ENCODE peak calls at places on chromosomes 2 and 18, in six cellular contexts. One of them, this sample, is unnamed.

GRCh38 chr2:203534486-203535077 is 519 bp downstream of the RAPH1 start:
- DNase-seq in sigmoid colon: peak; percentile 72
- DNase-seq in Peyer's patch: no peak
- DNase-seq in transverse colon: peak; percentile 47
- DNase-seq in GM12878: no peak
- DNase-seq in adrenal gland: peak; percentile 32
- DNase-seq in this sample: peak; percentile 50

GRCh38 chr2:98806266-98806697 is 75.3 kb upstream of the MGAT4A start:
- DNase-seq in sigmoid colon: peak; percentile 93
- DNase-seq in Peyer's patch: no peak
- DNase-seq in transverse colon: peak; percentile 56
- DNase-seq in GM12878: no peak
- DNase-seq in adrenal gland: peak; percentile 41
- DNase-seq in this sample: peak; percentile 89

GRCh38 chr18:7642491-7642890 is 75.4 kb downstream of the PTPRM start:
- DNase-seq in sigmoid colon: no peak
- DNase-seq in Peyer's patch: no peak
- DNase-seq in transverse colon: no peak
- DNase-seq in GM12878: no peak
- DNase-seq in adrenal gland: no peak
- DNase-seq in this sample: no peak

GRCh38 chr2:170381678-170382077 is 203.7 kb downstream of the MYO3B start:
- DNase-seq in sigmoid colon: no peak
- DNase-seq in Peyer's patch: no peak
- DNase-seq in transverse colon: no peak
- DNase-seq in GM12878: no peak
- DNase-seq in adrenal gland: no peak
- DNase-seq in this sample: no peak

GRCh38 chr2:129623783-129624182 is 355.7 kb upstream of the RAB6C start:
- DNase-seq in sigmoid colon: no peak
- DNase-seq in Peyer's patch: no peak
- DNase-seq in transverse colon: no peak
- DNase-seq in GM12878: no peak
- DNase-seq in adrenal gland: no peak
- DNase-seq in this sample: no peak

GRCh38 chr2:118850171-118850900 is 2.9 kb upstream of the EN1 start:
- DNase-seq in sigmoid colon: no peak
- DNase-seq in Peyer's patch: no peak
- DNase-seq in transverse colon: no peak
- DNase-seq in GM12878: no peak
- DNase-seq in adrenal gland: no peak
- DNase-seq in this sample: no peak

GRCh38 chr2:106886916-106887758 is 1.2 kb upstream of the ST6GAL2 start:
- DNase-seq in sigmoid colon: no peak
- DNase-seq in Peyer's patch: no peak
- DNase-seq in transverse colon: peak; percentile 32
- DNase-seq in GM12878: no peak
- DNase-seq in adrenal gland: no peak
- DNase-seq in this sample: peak; percentile 19

GRCh38 chr2:177929662-177930522 is 142.7 kb downstream of the PDE11A start:
- DNase-seq in sigmoid colon: no peak
- DNase-seq in Peyer's patch: no peak
- DNase-seq in transverse colon: no peak
- DNase-seq in GM12878: no peak
- DNase-seq in adrenal gland: no peak
- DNase-seq in this sample: no peak

GRCh38 chr2:191923652-191923997 is 76.7 kb upstream of the CAVIN2 start:
- DNase-seq in sigmoid colon: no peak
- DNase-seq in Peyer's patch: no peak
- DNase-seq in transverse colon: no peak
- DNase-seq in GM12878: no peak
- DNase-seq in adrenal gland: no peak
- DNase-seq in this sample: no peak

GRCh38 chr2:200567932-200568331 is 17.9 kb upstream of the AOX1 start:
- DNase-seq in sigmoid colon: no peak
- DNase-seq in Peyer's patch: no peak
- DNase-seq in transverse colon: no peak
- DNase-seq in GM12878: no peak
- DNase-seq in adrenal gland: no peak
- DNase-seq in this sample: no peak

GRCh38 chr2:70328921-70329561 is 27.2 kb upstream of the FAM136A start:
- DNase-seq in sigmoid colon: no peak
- DNase-seq in Peyer's patch: peak; percentile 87
- DNase-seq in transverse colon: peak; percentile 87
- DNase-seq in GM12878: no peak
- DNase-seq in adrenal gland: peak; percentile 72
- DNase-seq in this sample: no peak

GRCh38 chr2:233329489-233330135 is 22.0 kb downstream of the SAG start:
- DNase-seq in sigmoid colon: no peak
- DNase-seq in Peyer's patch: no peak
- DNase-seq in transverse colon: no peak
- DNase-seq in GM12878: no peak
- DNase-seq in adrenal gland: no peak
- DNase-seq in this sample: no peak

GRCh38 chr2:120780402-120780801 is 44.7 kb downstream of the GLI2 start:
- DNase-seq in sigmoid colon: no peak
- DNase-seq in Peyer's patch: no peak
- DNase-seq in transverse colon: no peak
- DNase-seq in GM12878: no peak
- DNase-seq in adrenal gland: no peak
- DNase-seq in this sample: no peak

GRCh38 chr2:213763963-213764362 is 479.7 kb downstream of the SPAG16 start:
- DNase-seq in sigmoid colon: no peak
- DNase-seq in Peyer's patch: no peak
- DNase-seq in transverse colon: no peak
- DNase-seq in GM12878: no peak
- DNase-seq in adrenal gland: no peak
- DNase-seq in this sample: no peak

GRCh38 chr18:21735452-21736015 is 5.1 kb upstream of the MIB1 start:
- DNase-seq in sigmoid colon: no peak
- DNase-seq in Peyer's patch: peak; percentile 78
- DNase-seq in transverse colon: peak; percentile 85
- DNase-seq in GM12878: no peak
- DNase-seq in adrenal gland: peak; percentile 28
- DNase-seq in this sample: peak; percentile 30

GRCh38 chr2:75071766-75072165 is 113.3 kb downstream of the POLE4 start:
- DNase-seq in sigmoid colon: no peak
- DNase-seq in Peyer's patch: no peak
- DNase-seq in transverse colon: no peak
- DNase-seq in GM12878: no peak
- DNase-seq in adrenal gland: no peak
- DNase-seq in this sample: no peak

GRCh38 chr18:37584952-37585695 is 19.5 kb upstream of the CELF4 start:
- DNase-seq in sigmoid colon: no peak
- DNase-seq in Peyer's patch: no peak
- DNase-seq in transverse colon: no peak
- DNase-seq in GM12878: no peak
- DNase-seq in adrenal gland: no peak
- DNase-seq in this sample: no peak

GRCh38 chr18:7325126-7325430 is 94.2 kb downstream of the LRRC30 start:
- DNase-seq in sigmoid colon: no peak
- DNase-seq in Peyer's patch: no peak
- DNase-seq in transverse colon: no peak
- DNase-seq in GM12878: no peak
- DNase-seq in adrenal gland: no peak
- DNase-seq in this sample: no peak

GRCh38 chr2:229562472-229563127 is 151.8 kb downstream of the DNER start:
- DNase-seq in sigmoid colon: no peak
- DNase-seq in Peyer's patch: no peak
- DNase-seq in transverse colon: no peak
- DNase-seq in GM12878: no peak
- DNase-seq in adrenal gland: no peak
- DNase-seq in this sample: no peak

GRCh38 chr2:84302513-84303412 is 156.3 kb downstream of the SUCLG1 start:
- DNase-seq in sigmoid colon: no peak
- DNase-seq in Peyer's patch: no peak
- DNase-seq in transverse colon: peak; percentile 58
- DNase-seq in GM12878: peak; percentile 16
- DNase-seq in adrenal gland: peak; percentile 39
- DNase-seq in this sample: peak; percentile 8

GRCh38 chr2:100230754-100231153 is 88.4 kb upstream of the AFF3 start:
- DNase-seq in sigmoid colon: no peak
- DNase-seq in Peyer's patch: no peak
- DNase-seq in transverse colon: no peak
- DNase-seq in GM12878: no peak
- DNase-seq in adrenal gland: no peak
- DNase-seq in this sample: no peak

GRCh38 chr18:47321815-47322214 is 70.4 kb upstream of the SKOR2 start:
- DNase-seq in sigmoid colon: no peak
- DNase-seq in Peyer's patch: no peak
- DNase-seq in transverse colon: no peak
- DNase-seq in GM12878: no peak
- DNase-seq in adrenal gland: no peak
- DNase-seq in this sample: no peak

GRCh38 chr18:47317824-47318508 is 66.5 kb upstream of the SKOR2 start:
- DNase-seq in sigmoid colon: no peak
- DNase-seq in Peyer's patch: no peak
- DNase-seq in transverse colon: no peak
- DNase-seq in GM12878: no peak
- DNase-seq in adrenal gland: no peak
- DNase-seq in this sample: no peak

DNA sequence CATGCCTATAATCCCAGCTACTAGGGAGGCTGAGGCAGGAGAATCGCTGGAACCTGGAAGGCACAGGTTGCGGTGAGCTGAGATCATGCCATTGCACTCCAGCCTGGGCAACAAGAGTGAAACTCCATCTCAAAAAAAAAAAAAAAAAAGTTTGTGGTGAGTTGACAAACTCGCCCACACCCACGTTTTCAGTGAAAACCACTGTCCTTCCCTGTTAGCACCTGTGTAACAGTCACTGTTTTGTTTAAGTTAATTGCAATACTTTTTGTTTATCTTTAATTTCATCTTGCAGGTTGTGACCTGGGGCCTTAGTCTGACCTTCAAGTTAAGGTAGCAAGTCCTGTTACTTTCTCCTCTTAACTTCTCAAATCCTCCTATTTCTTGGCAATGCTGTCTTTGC is 65.5 kb upstream of the SKOR2 start:
- DNase-seq in sigmoid colon: no peak
- DNase-seq in Peyer's patch: no peak
- DNase-seq in transverse colon: no peak
- DNase-seq in GM12878: no peak
- DNase-seq in adrenal gland: no peak
- DNase-seq in this sample: no peak
- H3K27me3 ChIP-seq in sigmoid colon: no peaks in the 10 kb centered on the region
- H3K27me3 ChIP-seq in Peyer's patch: no peaks in the 10 kb centered on the region
- H3K27me3 ChIP-seq in transverse colon: no peaks in the 10 kb centered on the region
- H3K27me3 ChIP-seq in GM12878: no peaks in the 10 kb centered on the region
- H3K27me3 ChIP-seq in adrenal gland: no peaks in the 10 kb centered on the region
- H3K27me3 ChIP-seq in this sample: no peaks in the 10 kb centered on the region

DNA sequence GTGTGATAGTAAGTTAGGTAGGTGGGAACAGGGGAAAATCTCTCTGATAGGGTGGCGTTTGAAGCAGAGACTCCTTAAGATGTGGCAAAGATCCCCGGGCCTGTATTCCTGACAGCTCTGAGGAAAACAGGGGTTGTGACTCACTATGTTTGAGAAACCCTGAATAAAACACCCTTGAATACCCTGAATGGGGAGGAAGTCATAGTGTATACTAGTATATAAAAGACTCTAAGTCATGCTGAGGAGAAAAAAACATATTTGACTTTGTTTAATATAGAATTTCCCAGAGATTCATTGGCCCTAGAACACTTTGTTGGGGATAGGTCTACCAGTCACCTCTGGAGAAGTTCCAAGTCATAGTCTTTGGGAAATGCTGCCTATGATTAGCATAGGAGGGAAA is 590.9 kb downstream of the IRS1 start:
- DNase-seq in sigmoid colon: no peak
- DNase-seq in Peyer's patch: no peak
- DNase-seq in transverse colon: no peak
- DNase-seq in GM12878: no peak
- DNase-seq in adrenal gland: no peak
- DNase-seq in this sample: no peak
- TF ChIP-seq POLR2A in sigmoid colon: no peak
- TF ChIP-seq POLR2A in Peyer's patch: no peak
- TF ChIP-seq POLR2A in transverse colon: no peak
- TF ChIP-seq POLR2A in GM12878: no peak
- TF ChIP-seq POLR2A in adrenal gland: no peak
- TF ChIP-seq POLR2A in this sample: no peak

DNA sequence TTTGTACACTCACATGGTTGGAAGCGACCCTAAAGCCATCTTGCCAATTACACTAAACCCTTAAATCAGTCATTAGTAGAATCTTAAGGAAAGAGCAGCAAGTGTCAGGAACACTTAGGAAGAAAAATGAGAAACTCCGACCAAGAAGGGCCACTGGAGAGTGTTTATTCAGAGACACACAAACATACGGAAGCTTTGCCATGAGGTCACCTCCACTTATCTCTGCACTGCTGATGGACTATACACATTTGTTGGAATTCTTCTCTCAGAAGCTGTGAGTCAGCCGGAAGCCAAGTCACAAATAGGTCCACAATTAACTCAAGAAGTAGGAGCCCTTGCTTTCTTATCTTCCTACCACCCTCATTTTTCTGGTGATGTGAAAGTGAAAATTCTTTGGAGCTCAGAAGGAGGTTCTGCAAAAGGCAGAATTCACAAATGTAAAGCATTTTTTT is 21.6 kb downstream of the BMP10 start:
- DNase-seq in sigmoid colon: no peak
- DNase-seq in Peyer's patch: no peak
- DNase-seq in transverse colon: no peak
- DNase-seq in GM12878: no peak
- DNase-seq in adrenal gland: no peak
- DNase-seq in this sample: no peak
- H3K27me3 ChIP-seq in sigmoid colon: no peaks in the 10 kb centered on the region
- H3K27me3 ChIP-seq in Peyer's patch: no peaks in the 10 kb centered on the region
- H3K27me3 ChIP-seq in transverse colon: no peaks in the 10 kb centered on the region
- H3K27me3 ChIP-seq in GM12878: peaks cover 12% of the 10 kb centered on the region
- H3K27me3 ChIP-seq in adrenal gland: peaks cover 8% of the 10 kb centered on the region
- H3K27me3 ChIP-seq in this sample: peaks cover 14% of the 10 kb centered on the region

GRCh38 chr2:5144159-5144558 is 548.0 kb upstream of the SOX11 start:
- DNase-seq in sigmoid colon: no peak
- DNase-seq in Peyer's patch: no peak
- DNase-seq in transverse colon: no peak
- DNase-seq in GM12878: no peak
- DNase-seq in adrenal gland: no peak
- DNase-seq in this sample: no peak
- TF ChIP-seq POLR2A in sigmoid colon: no peak
- TF ChIP-seq POLR2A in Peyer's patch: no peak
- TF ChIP-seq POLR2A in transverse colon: no peak
- TF ChIP-seq POLR2A in GM12878: no peak
- TF ChIP-seq POLR2A in adrenal gland: no peak
- TF ChIP-seq POLR2A in this sample: no peak

GRCh38 chr2:66584011-66584410 is 149.1 kb downstream of the MEIS1 start:
- DNase-seq in sigmoid colon: no peak
- DNase-seq in Peyer's patch: no peak
- DNase-seq in transverse colon: no peak
- DNase-seq in GM12878: no peak
- DNase-seq in adrenal gland: peak; percentile 51
- DNase-seq in this sample: no peak
- H3K27me3 ChIP-seq in sigmoid colon: peaks cover 3% of the 10 kb centered on the region
- H3K27me3 ChIP-seq in Peyer's patch: no peaks in the 10 kb centered on the region
- H3K27me3 ChIP-seq in transverse colon: peaks cover 64% of the 10 kb centered on the region
- H3K27me3 ChIP-seq in GM12878: peaks cover 18% of the 10 kb centered on the region
- H3K27me3 ChIP-seq in adrenal gland: no peaks in the 10 kb centered on the region
- H3K27me3 ChIP-seq in this sample: peaks cover 52% of the 10 kb centered on the region